ENCODE peak calls at places on chromosomes 12 and 14, in ten cellular contexts. I is HuH-7.5; X is PC-3; N is NCI-H1417; J is cardiac muscle cell; H is heart right ventricle; L is coronary artery; S is nephron progenitor cell; O is ELF-1; C is stimulated activated CD4-positive, alpha-beta T cell treated with anti-CD3 and anti-CD28 coated beads, Interleukin-15, amount 100 ng/mL, for 1 hour. Z is an unnamed sample.

GRCh38 chr14:28577711-28578131 is 188.9 kb upstream of the FOXG1 start:
- DNase-seq in I (no peak), X (peak), N (no peak), J (peak), H (no peak), L (no peak), S (no peak), O (no peak), C (no peak), Z (no peak)

GRCh38 chr14:69261761-69262331 is 1.9 kb downstream of the GALNT16 start:
- DNase-seq in I (peak), X (no peak), N (no peak), J (no peak), H (peak), L (no peak), S (peak), O (peak), C (no peak), Z (no peak)

GRCh38 chr14:100432652-100433427 is 109.7 kb downstream of the SLC25A47 start:
- DNase-seq in I (no peak), X (no peak), N (no peak), J (no peak), H (no peak), L (no peak), S (no peak), O (no peak), C (no peak), Z (no peak)

GRCh38 chr12:113195598-113195997 is 10.1 kb downstream of the RITA1 start:
- DNase-seq in I (no peak), X (no peak), N (no peak), J (no peak), H (no peak), L (no peak), S (no peak), O (no peak), C (no peak), Z (no peak)

GRCh38 chr12:113781415-113782198 is 184.5 kb downstream of the RBM19 start:
- DNase-seq in I (no peak), X (peak), N (no peak), J (peak), H (no peak), L (no peak), S (no peak), O (no peak), C (no peak), Z (no peak)

GRCh38 chr12:63151061-63151897 is at the start of gene AVPR1A:
- DNase-seq in I (peak), X (no peak), N (peak), J (no peak), H (peak), L (no peak), S (no peak), O (peak), C (no peak), Z (no peak)

GRCh38 chr12:125197326-125197725 is 132.1 kb downstream of the AACS start:
- DNase-seq in I (no peak), X (no peak), N (no peak), J (no peak), H (no peak), L (no peak), S (no peak), O (no peak), C (no peak), Z (no peak)

GRCh38 chr14:95156765-95157194 is 549 bp downstream of the DICER1 start:
- DNase-seq in I (no peak), X (peak), N (peak), J (peak), H (peak), L (peak), S (peak), O (no peak), C (peak), Z (no peak)

GRCh38 chr12:109758406-109759075 is 44.9 kb downstream of the FAM222A start:
- DNase-seq in I (no peak), X (no peak), N (no peak), J (no peak), H (no peak), L (peak), S (peak), O (peak), C (no peak), Z (peak)

GRCh38 chr12:5586201-5586600 is 154.3 kb downstream of the NTF3 start:
- DNase-seq in I (no peak), X (peak), N (no peak), J (peak), H (no peak), L (no peak), S (no peak), O (peak), C (no peak), Z (no peak)